ENCODE peak calls at places on chromosomes 5 and 9, in six cellular contexts. W is right lobe of liver, K is tibial nerve, Y is MM.1S, X is cardiac fibroblast, I is A673. S is an unnamed sample.

GRCh38 chr9:34037626-34038025 is 11.1 kb downstream of the UBAP2 start:
- DNase-seq in W (no peak), K (no peak), Y (no peak), X (no peak), I (no peak), S (no peak)

GRCh38 chr9:93673271-93673843 is 97.0 kb downstream of the PHF2 start:
- DNase-seq in W (peak; percentile 46), K (no peak), Y (no peak), X (no peak), I (peak; percentile 63), S (peak; percentile 15)

GRCh38 chr5:39092581-39093350 is 18.6 kb upstream of the RICTOR start:
- DNase-seq in W (no peak), K (no peak), Y (no peak), X (peak; percentile 59), I (peak; percentile 23), S (no peak)

GRCh38 chr5:142472306-142472951 is 147.6 kb upstream of the SPRY4 start:
- DNase-seq in W (no peak), K (no peak), Y (no peak), X (peak; percentile 99), I (peak; percentile 64), S (no peak)

GRCh38 chr5:145858929-145859328 is 13.9 kb downstream of the GRXCR2 start:
- DNase-seq in W (no peak), K (no peak), Y (no peak), X (peak; percentile 19), I (no peak), S (no peak)

GRCh38 chr5:56282241-56282640 is 49.1 kb upstream of the ANKRD55 start:
- DNase-seq in W (no peak), K (no peak), Y (no peak), X (peak; percentile 45), I (no peak), S (no peak)

GRCh38 chr5:57676228-57677098 is 193.9 kb upstream of the ACTBL2 start:
- DNase-seq in W (no peak), K (no peak), Y (no peak), X (peak; percentile 40), I (no peak), S (no peak)

GRCh38 chr9:117487555-117488175 is 72.8 kb upstream of the ASTN2 start:
- DNase-seq in W (peak; percentile 90), K (peak; percentile 43), Y (peak; percentile 44), X (peak; percentile 58), I (peak; percentile 84), S (no peak)

GRCh38 chr5:67266654-67267350 is 70.2 kb upstream of the CD180 start:
- DNase-seq in W (no peak), K (no peak), Y (no peak), X (no peak), I (no peak), S (no peak)

GRCh38 chr9:135440620-135441019 is 39.0 kb upstream of the PPP1R26 start:
- DNase-seq in W (no peak), K (no peak), Y (peak; percentile 72), X (no peak), I (no peak), S (no peak)

GRCh38 chr9:96232539-96233241 is 69.3 kb downstream of the HSD17B3 start:
- DNase-seq in W (no peak), K (peak; percentile 91), Y (peak; percentile 49), X (peak; percentile 69), I (peak; percentile 77), S (no peak)

DNA sequence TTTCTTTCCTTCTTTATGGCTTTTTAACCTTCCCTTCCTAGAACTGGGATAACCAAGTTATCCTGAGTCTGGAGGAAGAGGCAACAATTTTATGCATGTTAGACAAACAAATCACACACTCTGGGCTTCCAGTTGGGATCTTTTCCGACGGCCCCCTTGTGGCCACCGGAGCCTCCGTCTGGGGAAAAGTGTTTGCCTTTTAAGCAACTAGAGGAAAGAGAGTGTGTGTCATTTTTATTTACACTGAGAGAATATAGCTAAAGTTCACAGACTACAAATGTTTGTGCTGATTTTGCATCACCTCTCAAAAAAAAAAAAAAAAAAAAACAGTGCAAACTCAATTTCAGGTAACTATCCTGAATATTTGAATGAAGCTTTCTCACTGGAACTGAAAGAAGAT is 126.2 kb downstream of the SEMA6A start:
- DNase-seq in W (no peak), K (no peak), Y (no peak), X (no peak), I (no peak), S (no peak)
- TF ChIP-seq CTCF in W (no peak), K (no peak), Y (no peak), X (no peak), I (no peak), S (no peak)

DNA sequence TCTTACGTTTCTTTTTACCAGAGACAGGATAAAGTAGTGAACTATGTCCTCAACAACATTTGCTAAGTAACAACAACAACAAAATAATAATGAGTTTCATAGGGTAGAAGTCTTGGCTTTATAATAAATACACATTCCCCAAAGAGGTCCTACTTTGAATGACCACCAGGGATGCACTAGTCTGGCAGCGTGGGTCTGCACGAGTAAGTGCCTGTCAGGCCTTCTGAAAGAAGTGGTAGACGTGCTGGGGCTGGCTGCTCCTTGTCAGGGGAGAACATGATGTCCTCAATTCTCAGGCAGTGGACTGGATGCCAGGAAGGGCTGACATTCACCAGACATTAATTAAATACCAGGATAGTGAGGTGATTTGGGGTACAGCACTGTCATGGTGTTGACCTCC is 331.1 kb downstream of the TMEM38B start:
- DNase-seq in W (no peak), K (no peak), Y (no peak), X (no peak), I (no peak), S (no peak)
- TF ChIP-seq CTCF in W (no peak), K (no peak), Y (no peak), X (no peak), I (no peak), S (no peak)

DNA sequence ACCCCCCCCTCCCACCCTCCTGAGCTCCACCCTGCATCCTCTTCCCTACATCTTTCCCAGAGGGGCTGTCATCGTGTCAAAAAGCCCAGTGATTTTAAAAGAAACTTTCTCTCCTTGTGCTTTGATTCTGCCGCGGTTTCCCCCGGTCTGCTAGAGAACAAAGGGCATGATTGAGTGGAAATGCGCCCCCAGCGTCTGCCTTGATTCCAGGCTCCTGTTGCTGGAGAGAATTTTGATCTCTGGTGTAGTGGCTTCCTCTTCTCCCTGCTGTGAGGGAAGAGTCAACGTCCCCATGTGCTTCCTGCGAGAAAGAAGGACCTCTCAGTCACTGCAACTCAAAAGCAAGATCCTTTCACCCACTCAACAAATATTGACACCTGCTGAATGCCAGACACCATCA is 61.9 kb upstream of the RAPGEF1 start:
- DNase-seq in W (no peak), K (no peak), Y (no peak), X (no peak), I (no peak), S (no peak)
- TF ChIP-seq CTCF in W (no peak), K (no peak), Y (no peak), X (no peak), I (no peak), S (no peak)

DNA sequence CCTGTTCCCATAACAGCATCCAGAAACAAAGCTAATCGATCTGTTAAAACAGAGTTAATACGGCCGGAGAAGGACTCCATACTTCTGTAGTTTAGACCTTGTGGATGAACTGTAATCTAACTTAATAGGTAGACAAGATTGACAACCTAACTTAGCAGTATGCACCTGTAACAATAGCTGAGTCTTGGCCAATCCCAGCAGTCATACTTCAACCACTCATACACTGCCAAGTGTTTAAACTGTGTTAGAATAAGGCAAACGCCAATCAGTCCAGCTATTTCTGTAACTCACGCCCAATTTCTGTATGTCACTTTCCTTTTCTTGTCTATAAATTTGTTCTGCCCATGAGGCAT is 33.7 kb upstream of the MACIR start:
- DNase-seq in W (no peak), K (no peak), Y (peak; percentile 6), X (no peak), I (no peak), S (no peak)
- TF ChIP-seq CTCF in W (no peak), K (no peak), Y (no peak), X (no peak), I (no peak), S (no peak)

DNA sequence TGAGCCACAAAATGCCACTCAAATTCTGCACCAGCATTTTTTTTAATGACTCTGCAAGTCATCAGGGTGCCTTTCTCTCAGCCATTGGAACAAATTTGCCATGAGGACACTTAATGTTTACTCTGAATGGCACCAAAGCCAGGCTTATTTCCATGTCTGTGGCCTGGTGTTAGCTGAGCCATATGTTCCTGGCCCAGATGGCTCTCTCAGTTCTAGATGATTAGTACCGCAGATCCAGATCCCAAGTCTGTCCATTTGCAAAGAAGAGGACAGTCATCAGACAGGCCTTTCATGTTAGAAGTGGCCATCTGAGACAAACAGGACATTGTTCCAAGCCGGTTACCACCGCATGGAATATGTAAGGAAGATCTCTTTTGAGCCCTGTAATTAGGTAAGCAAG is 70.3 kb downstream of the INSYN2B start:
- DNase-seq in W (no peak), K (no peak), Y (no peak), X (no peak), I (no peak), S (no peak)
- TF ChIP-seq CTCF in W (no peak), K (no peak), Y (no peak), X (no peak), I (no peak), S (no peak)

GRCh38 chr9:15386465-15386864 is 36.2 kb upstream of the SNAPC3 start:
- DNase-seq in W (no peak), K (no peak), Y (no peak), X (no peak), I (no peak), S (no peak)
- TF ChIP-seq CTCF in W (no peak), K (no peak), Y (no peak), X (no peak), I (no peak), S (no peak)

GRCh38 chr5:173143567-173143966 is 764 bp upstream of the BNIP1 start:
- DNase-seq in W (no peak), K (no peak), Y (no peak), X (no peak), I (no peak), S (no peak)
- TF ChIP-seq CTCF in W (no peak), K (no peak), Y (no peak), X (no peak), I (no peak), S (no peak)

S was measured in omental fat pad.